ENCODE peak calls at places on chromosomes 5 and 9, in four cellular contexts. Z is IMR-90, C is H1, W is H9. B is an unnamed sample.

GRCh38 chr5:110784901-110785300 is 46.1 kb downstream of the SLC25A46 start:
- DNase-seq in Z (peak; percentile 41), C (no peak), W (no peak), B (no peak)

GRCh38 chr5:107402881-107403280 is 267.9 kb downstream of the EFNA5 start:
- DNase-seq in Z (no peak), C (no peak), W (no peak), B (no peak)

GRCh38 chr9:95494416-95495371 is 22.1 kb downstream of the PTCH1 start:
- DNase-seq in Z (no peak), C (no peak), W (peak; percentile 88), B (peak; percentile 61)

GRCh38 chr9:84387821-84388220 is 47.3 kb upstream of the SLC28A3 start:
- DNase-seq in Z (no peak), C (no peak), W (no peak), B (no peak)

GRCh38 chr5:89606901-89607554 is 724.0 kb upstream of the MEF2C start:
- DNase-seq in Z (no peak), C (no peak), W (no peak), B (no peak)

GRCh38 chr5:78569441-78569840 is 79.1 kb downstream of the LHFPL2 start:
- DNase-seq in Z (peak; percentile 87), C (no peak), W (no peak), B (peak; percentile 54)

GRCh38 chr9:122325124-122325523 is 45.7 kb upstream of the PTGS1 start:
- DNase-seq in Z (peak; percentile 52), C (no peak), W (no peak), B (peak; percentile 52)

GRCh38 chr5:28603869-28604268 is 1565.5 kb upstream of the CDH9 start:
- DNase-seq in Z (no peak), C (no peak), W (no peak), B (no peak)

GRCh38 chr5:117623042-117623815 is 1048.6 kb upstream of the SEMA6A start:
- DNase-seq in Z (peak; percentile 10), C (no peak), W (no peak), B (peak; percentile 17)

GRCh38 chr9:113844466-113844865 is 31.6 kb upstream of the ZNF618 start:
- DNase-seq in Z (no peak), C (no peak), W (no peak), B (no peak)

GRCh38 chr5:74541381-74541781 is 99.1 kb downstream of the ENC1 start:
- DNase-seq in Z (peak; percentile 54), C (no peak), W (no peak), B (peak; percentile 44)

GRCh38 chr5:67264056-67264455 is 67.5 kb upstream of the CD180 start:
- DNase-seq in Z (no peak), C (no peak), W (no peak), B (no peak)

GRCh38 chr9:20906326-20906725 is 125.1 kb downstream of the HACD4 start:
- DNase-seq in Z (no peak), C (no peak), W (no peak), B (peak; percentile 1)

GRCh38 chr5:140228364-140228837 is 53.4 kb downstream of the CYSTM1 start:
- DNase-seq in Z (no peak), C (no peak), W (no peak), B (no peak)

GRCh38 chr5:92969191-92969780 is 611.7 kb downstream of the NR2F1-AS1 start:
- DNase-seq in Z (no peak), C (no peak), W (no peak), B (no peak)

GRCh38 chr9:126519660-126520425 is 93.9 kb upstream of the LMX1B start:
- DNase-seq in Z (no peak), C (peak; percentile 54), W (peak; percentile 34), B (no peak)

GRCh38 chr5:991472-992267 is 16.9 kb upstream of the NKD2 start:
- DNase-seq in Z (no peak), C (no peak), W (no peak), B (no peak)

GRCh38 chr9:98101868-98102273 is 17.2 kb downstream of the TRIM14 start:
- DNase-seq in Z (peak; percentile 17), C (no peak), W (peak; percentile 58), B (no peak)

GRCh38 chr5:80142996-80143395 is 107.8 kb downstream of the THBS4 start:
- DNase-seq in Z (no peak), C (no peak), W (no peak), B (no peak)

GRCh38 chr5:65750938-65751337 is 28.9 kb downstream of the NLN start:
- DNase-seq in Z (no peak), C (no peak), W (no peak), B (no peak)

GRCh38 chr9:133106511-133107244 is 14.4 kb downstream of the RALGDS start:
- DNase-seq in Z (no peak), C (no peak), W (no peak), B (no peak)

GRCh38 chr5:171855798-171856772 is 70.5 kb downstream of the SMIM23 start:
- DNase-seq in Z (peak; percentile 32), C (no peak), W (no peak), B (peak; percentile 9)

GRCh38 chr9:18393340-18394130 is 80.4 kb upstream of the ADAMTSL1 start:
- DNase-seq in Z (peak; percentile 96), C (no peak), W (no peak), B (peak; percentile 92)

GRCh38 chr9:119998614-119999013 is 581.4 kb downstream of the CDK5RAP2 start:
- DNase-seq in Z (no peak), C (no peak), W (no peak), B (no peak)
- H2BK120ac ChIP-seq in Z (no peak overlapping the region), C (no peak overlapping the region), W (no peak overlapping the region), B (no peak overlapping the region)

DNA sequence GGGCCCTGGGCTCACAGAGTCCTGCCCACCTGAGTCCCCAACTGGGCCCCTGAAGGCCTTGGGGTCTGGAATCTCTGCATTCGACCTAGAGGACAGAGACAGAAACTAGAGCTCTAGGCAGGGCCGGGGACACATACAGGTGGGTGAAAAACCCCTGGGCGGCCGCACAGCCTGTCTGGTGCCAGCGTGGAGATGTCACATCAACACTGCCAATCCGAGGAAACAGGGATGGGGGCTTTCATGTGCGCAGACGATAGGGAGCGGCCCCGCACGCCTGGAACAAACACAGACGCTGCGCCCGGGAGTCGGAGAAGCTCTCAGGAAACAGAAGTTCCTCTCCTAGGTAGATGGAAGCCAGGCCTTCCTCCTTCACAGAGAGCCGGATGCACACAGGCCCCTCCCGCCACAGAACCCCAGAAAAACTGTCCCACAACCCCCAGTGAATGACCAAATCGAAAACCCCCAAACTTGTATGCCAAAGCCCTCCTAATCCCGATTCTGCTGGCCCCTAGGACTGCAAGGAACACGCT is 1.8 kb downstream of the GRM6 start:
- DNase-seq in Z (no peak), C (no peak), W (no peak), B (no peak)
- H3K9me3 ChIP-seq in Z (peaks cover 53% of the 10 kb centered on the region), C (peaks cover 45% of the 10 kb centered on the region), W (peaks cover 10% of the 10 kb centered on the region), B (peaks cover 23% of the 10 kb centered on the region)

GRCh38 chr9:137077010-137077747 is at the start of gene UAP1L1:
- DNase-seq in Z (peak; percentile 42), C (peak; percentile 78), W (peak; percentile 72), B (peak; percentile 72)
- H2BK120ac ChIP-seq in Z (peak within 1 kb of the TSS; percentile 68), C (no peak within 1 kb of the TSS), W (no peak within 1 kb of the TSS), B (peak within 1 kb of the TSS; percentile 68)

DNA sequence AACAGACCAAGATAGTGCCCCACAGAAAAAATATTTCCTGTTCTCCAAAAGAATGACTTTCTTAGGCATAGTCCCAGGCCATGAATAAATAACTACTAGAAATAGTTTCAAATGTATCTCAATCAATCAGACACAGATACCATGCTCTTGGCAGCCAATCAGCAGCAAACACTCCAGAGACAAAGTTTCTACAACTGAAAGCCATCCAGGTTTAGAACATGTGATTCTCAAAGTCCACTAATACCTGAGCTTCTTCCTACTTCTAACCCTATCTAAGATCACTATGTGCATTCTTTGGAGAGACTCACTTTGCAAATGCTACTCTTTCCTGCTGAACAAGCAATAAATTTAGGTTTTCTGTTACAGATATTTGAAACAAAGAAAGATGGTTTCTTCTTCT is 425.8 kb upstream of the GRIN3A start:
- DNase-seq in Z (no peak), C (no peak), W (no peak), B (no peak)
- H3K9me3 ChIP-seq in Z (peaks cover 4% of the 10 kb centered on the region), C (no peaks in the 10 kb centered on the region), W (no peaks in the 10 kb centered on the region), B (no peaks in the 10 kb centered on the region)

GRCh38 chr5:141504216-141504615 is 15.3 kb downstream of the PCDHGC5 start:
- DNase-seq in Z (no peak), C (no peak), W (no peak), B (no peak)
- H2BK120ac ChIP-seq in Z (no peak overlapping the region), C (no peak overlapping the region), W (no peak overlapping the region), B (no peak overlapping the region)

DNA sequence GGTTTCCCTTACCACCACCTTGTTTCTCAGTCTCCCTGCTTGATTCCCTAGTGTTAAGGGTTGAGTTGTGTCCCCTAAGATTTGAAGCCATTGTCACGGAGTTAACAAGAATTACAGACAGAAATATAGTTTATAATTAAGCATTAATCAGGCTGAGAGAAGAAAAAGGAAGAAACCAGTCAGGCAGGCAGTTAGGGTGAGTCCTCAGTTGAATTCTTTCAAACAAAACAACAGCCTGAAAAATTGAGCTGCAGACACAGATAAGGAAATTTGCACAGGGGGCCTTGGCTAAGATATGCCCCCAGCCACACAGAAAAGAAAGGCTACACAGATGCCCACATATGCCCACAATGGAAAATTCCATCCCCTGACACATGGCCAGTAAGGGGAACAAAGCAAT is 111.7 kb upstream of the RAI14 start:
- DNase-seq in Z (no peak), C (no peak), W (no peak), B (no peak)
- H3K9me3 ChIP-seq in Z (peaks cover 9% of the 10 kb centered on the region), C (peaks cover 12% of the 10 kb centered on the region), W (peaks cover 39% of the 10 kb centered on the region), B (peaks cover 31% of the 10 kb centered on the region)

DNA sequence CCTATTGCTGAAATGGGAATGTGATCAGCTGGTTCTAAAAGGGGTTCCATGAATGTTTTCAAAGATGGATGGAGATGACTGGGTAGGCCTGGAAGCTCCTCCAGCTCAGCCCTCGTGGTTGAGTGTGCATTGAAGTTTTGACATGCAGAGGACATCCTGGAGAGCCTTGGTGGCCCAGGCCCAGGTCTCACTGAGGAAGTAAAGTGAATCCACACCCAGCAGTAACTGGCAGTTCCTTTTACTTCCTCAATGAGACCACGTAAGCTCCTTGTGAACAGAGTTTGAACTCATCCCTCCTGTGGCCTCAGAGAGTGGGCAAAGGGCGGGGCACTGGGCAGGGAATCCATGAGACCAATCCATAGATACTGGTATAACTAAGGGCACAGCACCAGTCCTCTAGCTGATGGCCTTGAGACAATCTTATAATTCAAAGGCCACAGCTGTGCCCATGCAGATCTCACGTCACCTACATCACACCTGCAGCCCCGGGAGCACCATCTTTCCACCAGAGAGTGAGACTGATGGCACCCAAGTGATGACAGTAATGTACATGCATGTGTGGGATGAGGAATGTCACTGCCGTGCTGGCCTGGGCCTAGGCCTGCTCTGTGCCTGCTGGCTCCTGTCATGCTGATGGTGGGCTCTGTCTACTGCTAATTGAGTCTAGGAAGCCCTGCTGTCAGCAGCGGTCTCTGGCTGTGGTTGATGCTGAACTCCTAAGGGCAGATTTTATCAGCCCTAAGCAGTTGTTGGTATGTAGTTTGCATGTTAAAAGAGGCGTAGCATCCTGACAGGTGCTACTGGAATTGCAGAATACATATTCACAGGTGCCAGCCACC is 257.8 kb downstream of the FSTL4 start:
- DNase-seq in Z (no peak), C (no peak), W (no peak), B (no peak)
- H2BK120ac ChIP-seq in Z (no peak overlapping the region), C (no peak overlapping the region), W (no peak overlapping the region), B (no peak overlapping the region)

GRCh38 chr5:178699854-178700253 is 30.6 kb downstream of the ZNF354A start:
- DNase-seq in Z (no peak), C (no peak), W (no peak), B (no peak)
- H3K9me3 ChIP-seq in Z (peaks cover 37% of the 10 kb centered on the region), C (peaks cover 56% of the 10 kb centered on the region), W (no peaks in the 10 kb centered on the region), B (peaks cover 47% of the 10 kb centered on the region)

B was measured in mesenchymal stem cell.